ENCODE peak calls at places on chromosome 15, in nine cellular contexts. H, L, S, F, I, M, R, U and G are unnamed samples.

GRCh38 chr15:83106994-83107840 is at the start of gene TM6SF1:
- DNase-seq in H (peak), I (peak), R (no peak), F (no peak), U (no peak), L (no peak), S (no peak), M (peak), G (peak)

GRCh38 chr15:96220657-96221056 is 109.8 kb upstream of the NR2F2 start:
- DNase-seq in M (no peak), U (no peak), H (no peak), I (no peak), R (no peak), S (no peak), F (no peak), L (no peak), G (no peak)

GRCh38 chr15:101023501-101024110 is 104.4 kb downstream of the LRRK1 start:
- DNase-seq in M (no peak), L (no peak), I (no peak), S (no peak), H (no peak), F (no peak), R (no peak), U (no peak), G (no peak)

GRCh38 chr15:52642386-52643361 is 36.5 kb downstream of the ATOSA start:
- DNase-seq in M (no peak), H (no peak), U (no peak), R (peak), L (no peak), I (peak), F (no peak), S (peak), G (no peak)

GRCh38 chr15:60528530-60528929 is 49.6 kb upstream of the ICE2 start:
- DNase-seq in R (peak), L (no peak), S (no peak), I (no peak), U (no peak), M (no peak), H (no peak), F (no peak), G (no peak)

GRCh38 chr15:59329570-59330350 is 42.9 kb downstream of the MYO1E start:
- DNase-seq in U (peak), F (no peak), M (no peak), H (no peak), L (no peak), S (peak), I (peak), R (no peak), G (no peak)

GRCh38 chr15:90845201-90845949 is 23.0 kb upstream of the FURIN start:
- DNase-seq in F (no peak), U (no peak), H (no peak), I (peak), L (no peak), S (peak), R (peak), M (no peak), G (peak)

GRCh38 chr15:61459785-61460707 is 230.9 kb upstream of the RORA start:
- DNase-seq in S (peak), F (no peak), M (no peak), R (peak), L (no peak), H (no peak), I (no peak), U (no peak), G (no peak)

GRCh38 chr15:67124111-67124510 is 58.7 kb downstream of the SMAD3 start:
- DNase-seq in L (no peak), M (no peak), S (no peak), I (no peak), H (no peak), R (peak), F (no peak), U (no peak), G (no peak)

GRCh38 chr15:29270169-29270955 is 740 bp upstream of the NSMCE3 start:
- DNase-seq in U (no peak), L (no peak), S (no peak), I (peak), H (no peak), R (peak), F (no peak), M (no peak), G (peak)

GRCh38 chr15:40769310-40770146 is at the start of gene C15orf62:
- DNase-seq in F (no peak), R (peak), M (peak), I (no peak), L (no peak), U (no peak), H (no peak), S (no peak), G (peak)

GRCh38 chr15:22979069-22979698 is 984 bp downstream of the CYFIP1 start:
- DNase-seq in R (peak), S (no peak), F (no peak), U (no peak), H (peak), I (peak), M (peak), L (peak), G (peak)